ENCODE peak calls at places on chromosomes 6 and 20, in eight cellular contexts. N is ACHN; C is retina; H is activated CD4-positive, alpha-beta memory T cell treated with anti-CD3 and anti-CD28 coated beads, Interleukin-2, amount 10 ng/mL, durations not matched to agents 7 days and 5 days; Z is left kidney; D is T-helper 1 cell; W is AG10803; V is epithelial cell of esophagus. F is an unnamed sample.

GRCh38 chr6:57261896-57262295 is 39.8 kb upstream of the RAB23 start:
- DNase-seq in W (peak), Z (no peak), H (no peak), N (no peak), D (no peak), V (no peak), C (no peak), F (no peak)

GRCh38 chr20:23920936-23921335 is 41.4 kb upstream of the CST5 start:
- DNase-seq in V (no peak), N (no peak), W (no peak), C (no peak), H (no peak), Z (peak), D (no peak), F (no peak)

GRCh38 chr6:163355471-163355991 is 59.0 kb upstream of the QKI start:
- DNase-seq in C (peak), D (no peak), W (peak), H (no peak), N (peak), Z (peak), V (peak), F (peak)

GRCh38 chr20:35595456-35595855 is 20.2 kb upstream of the SPAG4 start:
- DNase-seq in D (no peak), Z (no peak), C (no peak), N (no peak), V (no peak), W (no peak), H (no peak), F (no peak)

GRCh38 chr6:43913388-43914271 is 143.6 kb downstream of the VEGFA start:
- DNase-seq in Z (no peak), W (no peak), V (peak), C (no peak), H (no peak), N (no peak), D (no peak), F (peak)

GRCh38 chr6:11805259-11806053 is 26.9 kb upstream of the ADTRP start:
- DNase-seq in Z (no peak), C (no peak), N (no peak), D (no peak), H (no peak), V (peak), W (no peak), F (no peak)

GRCh38 chr20:61520761-61521460 is 268.9 kb downstream of the CDH4 start:
- DNase-seq in Z (no peak), D (no peak), C (no peak), N (peak), H (no peak), V (no peak), W (peak), F (no peak)

GRCh38 chr6:167140589-167141474 is 16.9 kb downstream of the GPR31 start:
- DNase-seq in W (no peak), H (no peak), N (no peak), D (no peak), V (peak), C (peak), Z (no peak), F (no peak)

GRCh38 chr6:125174626-125175025 is 21.1 kb downstream of the TPD52L1 start:
- DNase-seq in H (no peak), C (no peak), N (no peak), W (no peak), Z (no peak), V (no peak), D (no peak), F (no peak)

F was measured in kidney glomerular epithelial cell.